ENCODE peak calls at places on chromosomes 5 and 9, in ten cellular contexts. One of them, this sample, is unnamed.

GRCh38 chr5:171520300-171521170 is 101.1 kb downstream of the FGF18 start:
- DNase-seq in right cardiac atrium: peak
- DNase-seq in fibroblast of the aortic adventitia: peak
- DNase-seq in stimulated activated CD8-positive, alpha-beta memory T cell treated with anti-CD3 and anti-CD28 coated beads, Interleukin-15, amount 100 ng/mL, for 4 hours: no peak
- DNase-seq in mesenteric fat pad: no peak
- DNase-seq in NCI-H510A: no peak
- DNase-seq in T-cell: no peak
- DNase-seq in naive thymus-derived CD8-positive, alpha-beta T cell: no peak
- DNase-seq in activated CD8-positive, alpha-beta T cell treated with anti-CD3 and anti-CD28 coated beads for 36 hours: no peak
- DNase-seq in cardiac muscle cell: peak
- DNase-seq in this sample: peak

GRCh38 chr5:103270581-103270980 is 12.0 kb downstream of the MACIR start:
- DNase-seq in right cardiac atrium: no peak
- DNase-seq in fibroblast of the aortic adventitia: no peak
- DNase-seq in stimulated activated CD8-positive, alpha-beta memory T cell treated with anti-CD3 and anti-CD28 coated beads, Interleukin-15, amount 100 ng/mL, for 4 hours: no peak
- DNase-seq in mesenteric fat pad: no peak
- DNase-seq in NCI-H510A: no peak
- DNase-seq in T-cell: no peak
- DNase-seq in naive thymus-derived CD8-positive, alpha-beta T cell: no peak
- DNase-seq in activated CD8-positive, alpha-beta T cell treated with anti-CD3 and anti-CD28 coated beads for 36 hours: no peak
- DNase-seq in cardiac muscle cell: no peak
- DNase-seq in this sample: no peak

GRCh38 chr9:22722492-22722891 is 275.9 kb downstream of the DMRTA1 start:
- DNase-seq in right cardiac atrium: no peak
- DNase-seq in fibroblast of the aortic adventitia: peak
- DNase-seq in stimulated activated CD8-positive, alpha-beta memory T cell treated with anti-CD3 and anti-CD28 coated beads, Interleukin-15, amount 100 ng/mL, for 4 hours: no peak
- DNase-seq in mesenteric fat pad: no peak
- DNase-seq in NCI-H510A: no peak
- DNase-seq in T-cell: no peak
- DNase-seq in naive thymus-derived CD8-positive, alpha-beta T cell: no peak
- DNase-seq in activated CD8-positive, alpha-beta T cell treated with anti-CD3 and anti-CD28 coated beads for 36 hours: no peak
- DNase-seq in cardiac muscle cell: no peak
- DNase-seq in this sample: no peak

GRCh38 chr9:100213730-100214477 is 114.9 kb downstream of the INVS start:
- DNase-seq in right cardiac atrium: no peak
- DNase-seq in fibroblast of the aortic adventitia: peak
- DNase-seq in stimulated activated CD8-positive, alpha-beta memory T cell treated with anti-CD3 and anti-CD28 coated beads, Interleukin-15, amount 100 ng/mL, for 4 hours: no peak
- DNase-seq in mesenteric fat pad: no peak
- DNase-seq in NCI-H510A: no peak
- DNase-seq in T-cell: no peak
- DNase-seq in naive thymus-derived CD8-positive, alpha-beta T cell: no peak
- DNase-seq in activated CD8-positive, alpha-beta T cell treated with anti-CD3 and anti-CD28 coated beads for 36 hours: no peak
- DNase-seq in cardiac muscle cell: peak
- DNase-seq in this sample: peak

GRCh38 chr5:135174315-135175096 is 140.5 kb upstream of the PITX1 start:
- DNase-seq in right cardiac atrium: no peak
- DNase-seq in fibroblast of the aortic adventitia: no peak
- DNase-seq in stimulated activated CD8-positive, alpha-beta memory T cell treated with anti-CD3 and anti-CD28 coated beads, Interleukin-15, amount 100 ng/mL, for 4 hours: no peak
- DNase-seq in mesenteric fat pad: no peak
- DNase-seq in NCI-H510A: no peak
- DNase-seq in T-cell: no peak
- DNase-seq in naive thymus-derived CD8-positive, alpha-beta T cell: no peak
- DNase-seq in activated CD8-positive, alpha-beta T cell treated with anti-CD3 and anti-CD28 coated beads for 36 hours: no peak
- DNase-seq in cardiac muscle cell: no peak
- DNase-seq in this sample: no peak

GRCh38 chr5:78649220-78649700 is 688 bp upstream of the LHFPL2 start:
- DNase-seq in right cardiac atrium: no peak
- DNase-seq in fibroblast of the aortic adventitia: peak
- DNase-seq in stimulated activated CD8-positive, alpha-beta memory T cell treated with anti-CD3 and anti-CD28 coated beads, Interleukin-15, amount 100 ng/mL, for 4 hours: no peak
- DNase-seq in mesenteric fat pad: no peak
- DNase-seq in NCI-H510A: no peak
- DNase-seq in T-cell: no peak
- DNase-seq in naive thymus-derived CD8-positive, alpha-beta T cell: no peak
- DNase-seq in activated CD8-positive, alpha-beta T cell treated with anti-CD3 and anti-CD28 coated beads for 36 hours: no peak
- DNase-seq in cardiac muscle cell: peak
- DNase-seq in this sample: no peak

GRCh38 chr9:6566409-6567139 is 79.0 kb downstream of the GLDC start:
- DNase-seq in right cardiac atrium: no peak
- DNase-seq in fibroblast of the aortic adventitia: peak
- DNase-seq in stimulated activated CD8-positive, alpha-beta memory T cell treated with anti-CD3 and anti-CD28 coated beads, Interleukin-15, amount 100 ng/mL, for 4 hours: no peak
- DNase-seq in mesenteric fat pad: no peak
- DNase-seq in NCI-H510A: no peak
- DNase-seq in T-cell: no peak
- DNase-seq in naive thymus-derived CD8-positive, alpha-beta T cell: no peak
- DNase-seq in activated CD8-positive, alpha-beta T cell treated with anti-CD3 and anti-CD28 coated beads for 36 hours: peak
- DNase-seq in cardiac muscle cell: peak
- DNase-seq in this sample: peak

GRCh38 chr9:85742630-85742928 is 825 bp upstream of the AGTPBP1 start:
- DNase-seq in right cardiac atrium: no peak
- DNase-seq in fibroblast of the aortic adventitia: peak
- DNase-seq in stimulated activated CD8-positive, alpha-beta memory T cell treated with anti-CD3 and anti-CD28 coated beads, Interleukin-15, amount 100 ng/mL, for 4 hours: no peak
- DNase-seq in mesenteric fat pad: no peak
- DNase-seq in NCI-H510A: no peak
- DNase-seq in T-cell: no peak
- DNase-seq in naive thymus-derived CD8-positive, alpha-beta T cell: no peak
- DNase-seq in activated CD8-positive, alpha-beta T cell treated with anti-CD3 and anti-CD28 coated beads for 36 hours: no peak
- DNase-seq in cardiac muscle cell: peak
- DNase-seq in this sample: peak

GRCh38 chr5:57783693-57784092 is 301.1 kb upstream of the ACTBL2 start:
- DNase-seq in right cardiac atrium: no peak
- DNase-seq in fibroblast of the aortic adventitia: peak
- DNase-seq in stimulated activated CD8-positive, alpha-beta memory T cell treated with anti-CD3 and anti-CD28 coated beads, Interleukin-15, amount 100 ng/mL, for 4 hours: no peak
- DNase-seq in mesenteric fat pad: no peak
- DNase-seq in NCI-H510A: no peak
- DNase-seq in T-cell: no peak
- DNase-seq in naive thymus-derived CD8-positive, alpha-beta T cell: no peak
- DNase-seq in activated CD8-positive, alpha-beta T cell treated with anti-CD3 and anti-CD28 coated beads for 36 hours: no peak
- DNase-seq in cardiac muscle cell: peak
- DNase-seq in this sample: no peak

GRCh38 chr5:125258610-125259009 is 512.2 kb upstream of the ZNF608 start:
- DNase-seq in right cardiac atrium: no peak
- DNase-seq in fibroblast of the aortic adventitia: no peak
- DNase-seq in stimulated activated CD8-positive, alpha-beta memory T cell treated with anti-CD3 and anti-CD28 coated beads, Interleukin-15, amount 100 ng/mL, for 4 hours: no peak
- DNase-seq in mesenteric fat pad: no peak
- DNase-seq in NCI-H510A: no peak
- DNase-seq in T-cell: no peak
- DNase-seq in naive thymus-derived CD8-positive, alpha-beta T cell: no peak
- DNase-seq in activated CD8-positive, alpha-beta T cell treated with anti-CD3 and anti-CD28 coated beads for 36 hours: no peak
- DNase-seq in cardiac muscle cell: no peak
- DNase-seq in this sample: no peak

GRCh38 chr5:9523090-9523813 is 22.6 kb downstream of the SEMA5A start:
- DNase-seq in right cardiac atrium: no peak
- DNase-seq in fibroblast of the aortic adventitia: peak
- DNase-seq in stimulated activated CD8-positive, alpha-beta memory T cell treated with anti-CD3 and anti-CD28 coated beads, Interleukin-15, amount 100 ng/mL, for 4 hours: no peak
- DNase-seq in mesenteric fat pad: no peak
- DNase-seq in NCI-H510A: no peak
- DNase-seq in T-cell: no peak
- DNase-seq in naive thymus-derived CD8-positive, alpha-beta T cell: no peak
- DNase-seq in activated CD8-positive, alpha-beta T cell treated with anti-CD3 and anti-CD28 coated beads for 36 hours: no peak
- DNase-seq in cardiac muscle cell: no peak
- DNase-seq in this sample: no peak

GRCh38 chr5:39716532-39716971 is 291.8 kb upstream of the DAB2 start:
- DNase-seq in right cardiac atrium: no peak
- DNase-seq in fibroblast of the aortic adventitia: peak
- DNase-seq in stimulated activated CD8-positive, alpha-beta memory T cell treated with anti-CD3 and anti-CD28 coated beads, Interleukin-15, amount 100 ng/mL, for 4 hours: peak
- DNase-seq in mesenteric fat pad: no peak
- DNase-seq in NCI-H510A: no peak
- DNase-seq in T-cell: no peak
- DNase-seq in naive thymus-derived CD8-positive, alpha-beta T cell: peak
- DNase-seq in activated CD8-positive, alpha-beta T cell treated with anti-CD3 and anti-CD28 coated beads for 36 hours: peak
- DNase-seq in cardiac muscle cell: peak
- DNase-seq in this sample: peak

GRCh38 chr9:130984476-130984875 is 24.5 kb upstream of the LAMC3 start:
- DNase-seq in right cardiac atrium: no peak
- DNase-seq in fibroblast of the aortic adventitia: no peak
- DNase-seq in stimulated activated CD8-positive, alpha-beta memory T cell treated with anti-CD3 and anti-CD28 coated beads, Interleukin-15, amount 100 ng/mL, for 4 hours: no peak
- DNase-seq in mesenteric fat pad: no peak
- DNase-seq in NCI-H510A: peak
- DNase-seq in T-cell: no peak
- DNase-seq in naive thymus-derived CD8-positive, alpha-beta T cell: no peak
- DNase-seq in activated CD8-positive, alpha-beta T cell treated with anti-CD3 and anti-CD28 coated beads for 36 hours: no peak
- DNase-seq in cardiac muscle cell: no peak
- DNase-seq in this sample: no peak